ENCODE peak calls at places on chromosomes 13 and 19, in five cellular contexts. F is K562, Z is HCT116, E is GM12878, Y is HepG2. C is an unnamed sample.

GRCh38 chr13:101425623-101426022 is 9.3 kb upstream of the NALCN start:
- DNase-seq in Y (no peak), E (no peak), F (no peak), Z (no peak), C (no peak)

GRCh38 chr19:14004619-14005380 is 1.3 kb downstream of the RFX1 start:
- DNase-seq in Z (no peak), Y (peak; percentile 58), F (peak; percentile 14), E (peak; percentile 34), C (no peak)

GRCh38 chr19:10260141-10260584 is 8.1 kb downstream of the MRPL4 start:
- DNase-seq in Z (peak; percentile 23), Y (peak; percentile 30), F (peak; percentile 7), E (no peak), C (no peak)

GRCh38 chr13:81116461-81117282 is 775.7 kb upstream of the SPRY2 start:
- DNase-seq in Y (no peak), E (no peak), F (no peak), Z (no peak), C (no peak)

GRCh38 chr19:1373534-1374249 is 10.0 kb upstream of the NDUFS7 start:
- DNase-seq in F (no peak), Z (no peak), E (no peak), Y (peak; percentile 90), C (no peak)

GRCh38 chr13:33015791-33016323 is 366 bp upstream of the KL start:
- DNase-seq in E (no peak), F (no peak), Y (no peak), Z (no peak), C (no peak)

GRCh38 chr13:109361562-109361961 is 424.8 kb downstream of the IRS2 start:
- DNase-seq in F (no peak), Z (no peak), E (no peak), Y (no peak), C (peak; percentile 61)

GRCh38 chr13:113145496-113145895 is 13.0 kb upstream of the PROZ start:
- DNase-seq in Z (no peak), F (no peak), E (no peak), Y (no peak), C (no peak)

GRCh38 chr13:45321230-45321629 is 19.8 kb downstream of the TPT1 start:
- DNase-seq in Z (no peak), Y (no peak), F (no peak), E (no peak), C (no peak)

GRCh38 chr13:105127732-105128131 is 1407.7 kb downstream of the EFNB2 start:
- DNase-seq in F (no peak), Z (no peak), E (no peak), Y (no peak), C (no peak)

GRCh38 chr13:69291292-69291906 is 816.2 kb upstream of the ATXN8OS start:
- DNase-seq in E (no peak), Z (no peak), Y (no peak), F (no peak), C (no peak)

GRCh38 chr19:12985049-12985776 is 10.1 kb upstream of the NFIX start:
- DNase-seq in E (no peak), Z (peak; percentile 70), Y (peak; percentile 75), F (peak; percentile 79), C (no peak)

GRCh38 chr13:77915676-77916075 is 3.0 kb downstream of the EDNRB start:
- DNase-seq in Y (no peak), F (no peak), E (no peak), Z (no peak), C (no peak)

GRCh38 chr19:50384685-50385535 is 763 bp downstream of the POLD1 start:
- DNase-seq in Z (no peak), E (no peak), F (peak; percentile 31), Y (no peak), C (peak; percentile 33)

GRCh38 chr19:35363711-35364425 is 5.6 kb downstream of the FFAR3 start:
- DNase-seq in E (no peak), Z (no peak), F (no peak), Y (no peak), C (no peak)

GRCh38 chr19:47891923-47892666 is 6.0 kb upstream of the SULT2A1 start:
- DNase-seq in F (peak; percentile 78), E (no peak), Y (peak; percentile 99), Z (no peak), C (no peak)

GRCh38 chr19:35903550-35904179 is 1.3 kb downstream of the HCST start:
- DNase-seq in Y (peak; percentile 52), Z (no peak), E (peak; percentile 84), F (peak; percentile 88), C (peak; percentile 75)

GRCh38 chr13:33782631-33783030 is 35.3 kb upstream of the RFC3 start:
- DNase-seq in Z (no peak), Y (no peak), F (no peak), E (no peak), C (no peak)

GRCh38 chr19:4108767-4109625 is 14.9 kb downstream of the MAP2K2 start:
- DNase-seq in Y (no peak), F (no peak), Z (no peak), E (peak; percentile 79), C (no peak)

GRCh38 chr13:96900992-96901391 is 93.3 kb downstream of the OXGR1 start:
- DNase-seq in F (no peak), E (no peak), Z (no peak), Y (no peak), C (peak; percentile 13)

GRCh38 chr13:76853481-76853880 is 32.7 kb downstream of the KCTD12 start:
- DNase-seq in F (no peak), Y (no peak), Z (no peak), E (no peak), C (no peak)

GRCh38 chr13:49635599-49636433 is 7.5 kb downstream of the ARL11 start:
- DNase-seq in F (no peak), Y (peak; percentile 32), E (peak; percentile 39), Z (no peak), C (no peak)

GRCh38 chr19:28514166-28514565 is 698.8 kb downstream of the UQCRFS1 start:
- DNase-seq in F (no peak), Y (no peak), Z (no peak), E (no peak), C (no peak)

GRCh38 chr19:38697641-38698071 is 46.6 kb downstream of the CAPN12 start:
- DNase-seq in F (no peak), Z (no peak), E (no peak), Y (no peak), C (no peak)

GRCh38 chr19:11044436-11044835 is 44.8 kb upstream of the LDLR start:
- DNase-seq in Y (no peak), F (no peak), Z (no peak), E (no peak), C (no peak)

GRCh38 chr13:106570354-106570822 is 2.5 kb upstream of the ARGLU1 start:
- DNase-seq in Y (no peak), Z (peak; percentile 92), E (no peak), F (peak; percentile 55), C (peak; percentile 32)

GRCh38 chr13:38763446-38764381 is 76.8 kb downstream of the FREM2 start:
- DNase-seq in F (no peak), Y (peak; percentile 16), E (no peak), Z (no peak), C (peak; percentile 36)

GRCh38 chr13:104414181-104414580 is 1348.0 kb upstream of the SLC10A2 start:
- DNase-seq in Y (no peak), E (no peak), F (no peak), Z (no peak), C (no peak)

GRCh38 chr19:35209646-35210045 is 18.9 kb downstream of the FAM187B start:
- DNase-seq in E (no peak), Y (no peak), F (no peak), Z (no peak), C (no peak)

DNA sequence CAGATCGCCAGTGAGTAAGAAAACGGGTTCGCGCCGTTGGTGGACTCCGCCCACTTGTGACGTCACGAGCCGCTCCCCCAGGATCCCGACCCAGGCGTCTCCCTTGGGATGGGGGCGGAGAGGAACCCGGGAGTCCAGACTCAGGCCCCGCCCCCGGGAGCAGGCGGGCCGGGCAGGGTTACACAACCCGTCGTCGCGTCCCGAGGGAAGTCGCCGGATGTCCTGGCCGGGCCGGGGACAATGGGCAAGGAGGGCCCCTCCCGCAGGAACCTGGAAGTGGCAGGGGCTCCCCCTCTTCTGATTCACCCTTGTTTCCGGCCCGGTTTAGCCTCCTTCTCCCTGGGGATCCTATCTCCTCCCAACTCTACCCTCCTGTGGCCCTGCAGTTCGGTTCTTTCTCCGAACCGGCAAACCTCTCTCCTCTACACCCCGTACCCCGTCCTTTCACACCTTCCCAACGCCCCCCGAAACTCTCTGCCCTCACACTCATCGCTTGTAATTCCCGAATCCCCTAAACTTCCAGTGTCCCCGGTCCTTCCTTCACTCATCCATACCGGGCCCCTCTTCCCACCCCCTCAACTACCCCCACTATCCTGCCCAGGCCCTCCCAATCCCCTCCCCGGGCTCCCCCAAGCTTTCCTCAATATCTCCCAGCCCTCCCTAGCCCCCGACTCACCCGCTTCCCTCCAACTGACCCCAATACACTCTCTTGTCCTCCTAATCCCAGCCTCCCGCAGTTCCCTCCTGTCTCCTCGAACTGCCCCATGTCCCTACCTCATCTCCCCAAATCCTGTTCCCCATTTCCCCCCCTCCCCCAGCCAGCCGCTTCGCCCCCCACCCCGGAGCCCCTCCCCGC is 20.0 kb upstream of the ERCC1 start:
- DNase-seq in E (no peak), Z (peak; percentile 83), F (peak; percentile 95), Y (peak; percentile 93), C (peak; percentile 97)
- TF ChIP-seq ZBTB33 in E (no peak), Z (no peak), F (no peak), Y (no peak), C (no peak)

GRCh38 chr13:98970293-98970692 is 7.6 kb downstream of the DOCK9 start:
- DNase-seq in Z (no peak), E (no peak), Y (no peak), F (no peak), C (no peak)
- TF ChIP-seq YY1 in Z (no peak), E (no peak), Y (no peak), F (no peak), C (no peak)

GRCh38 chr13:23805015-23805583 is 84.1 kb downstream of the MIPEP start:
- DNase-seq in Z (no peak), Y (no peak), F (no peak), E (no peak), C (no peak)

GRCh38 chr13:23811366-23812027 is 77.7 kb downstream of the MIPEP start:
- DNase-seq in Y (no peak), Z (no peak), F (no peak), E (no peak), C (no peak)

GRCh38 chr13:23806874-23807522 is 82.2 kb downstream of the MIPEP start:
- DNase-seq in Z (no peak), F (no peak), Y (no peak), E (no peak), C (no peak)

GRCh38 chr13:23810842-23811241 is 78.4 kb downstream of the MIPEP start:
- DNase-seq in Y (no peak), Z (no peak), E (no peak), F (no peak), C (no peak)

GRCh38 chr13:23808803-23809202 is 80.4 kb downstream of the MIPEP start:
- DNase-seq in E (no peak), Y (no peak), F (no peak), Z (no peak), C (no peak)
- TF ChIP-seq ZBTB33 in E (no peak), Y (no peak), F (no peak), Z (no peak), C (no peak)

GRCh38 chr13:99528547-99528946 is 27.3 kb downstream of the TM9SF2 start:
- DNase-seq in E (no peak), Z (no peak), F (no peak), Y (peak; percentile 17), C (no peak)
- TF ChIP-seq YY1 in E (no peak), Z (no peak), F (no peak), Y (no peak), C (no peak)